ENCODE peak calls at places on chromosomes 12 and 14, in six cellular contexts. M is HCT116, A is foreskin fibroblast, X is neural crest cell, K is adrenal gland, C is DND-41. F is an unnamed sample.

GRCh38 chr12:6961278-6961694 is 9.2 kb downstream of the PHB2 start:
- DNase-seq in M (no peak), A (no peak), X (no peak), K (peak), C (no peak), F (no peak)

GRCh38 chr12:77893918-77894317 is 63.2 kb downstream of the NAV3 start:
- DNase-seq in M (peak), A (peak), X (no peak), K (peak), C (no peak), F (no peak)

GRCh38 chr12:112973016-112973711 is 5.2 kb upstream of the OAS2 start:
- DNase-seq in M (no peak), A (peak), X (no peak), K (no peak), C (no peak), F (no peak)

GRCh38 chr12:75978677-75979076 is 52.9 kb downstream of the PHLDA1 start:
- DNase-seq in M (no peak), A (no peak), X (no peak), K (no peak), C (no peak), F (no peak)

GRCh38 chr14:93527076-93527692 is 96.4 kb downstream of the UNC79 start:
- DNase-seq in M (no peak), A (no peak), X (no peak), K (peak), C (no peak), F (no peak)

GRCh38 chr14:77113644-77114043 is 15.6 kb downstream of the CIPC start:
- DNase-seq in M (no peak), A (no peak), X (no peak), K (peak), C (no peak), F (no peak)

GRCh38 chr12:82838827-82839226 is 152.1 kb downstream of the TMTC2 start:
- DNase-seq in M (no peak), A (no peak), X (no peak), K (no peak), C (no peak), F (no peak)

GRCh38 chr14:103172921-103173320 is 49.7 kb downstream of the TNFAIP2 start:
- DNase-seq in M (no peak), A (no peak), X (no peak), K (no peak), C (no peak), F (no peak)

GRCh38 chr14:64736271-64737131 is 32.3 kb downstream of the PLEKHG3 start:
- DNase-seq in M (no peak), A (no peak), X (no peak), K (no peak), C (no peak), F (peak)

GRCh38 chr14:102180248-102180998 is 40.7 kb downstream of the WDR20 start:
- DNase-seq in M (no peak), A (no peak), X (no peak), K (no peak), C (no peak), F (no peak)

GRCh38 chr12:70176290-70176689 is 66.9 kb upstream of the CNOT2 start:
- DNase-seq in M (no peak), A (no peak), X (no peak), K (no peak), C (no peak), F (no peak)

GRCh38 chr14:55712505-55712904 is 132.5 kb downstream of the KTN1 start:
- DNase-seq in M (no peak), A (no peak), X (no peak), K (peak), C (no peak), F (no peak)

GRCh38 chr14:64266206-64266605 is 28.0 kb downstream of the ESR2 start:
- DNase-seq in M (no peak), A (peak), X (no peak), K (no peak), C (peak), F (no peak)

GRCh38 chr14:98919431-98919830 is 352.6 kb downstream of the BCL11B start:
- DNase-seq in M (no peak), A (no peak), X (no peak), K (no peak), C (no peak), F (no peak)

GRCh38 chr12:49763006-49763591 is 21.7 kb downstream of the TMBIM6 start:
- DNase-seq in M (no peak), A (no peak), X (peak), K (peak), C (peak), F (no peak)

GRCh38 chr12:65300067-65300466 is 21.6 kb downstream of the MSRB3 start:
- DNase-seq in M (no peak), A (no peak), X (no peak), K (no peak), C (no peak), F (no peak)

GRCh38 chr14:103916636-103917262 is 11.5 kb upstream of the TDRD9 start:
- DNase-seq in M (no peak), A (no peak), X (no peak), K (peak), C (no peak), F (peak)

GRCh38 chr14:104972301-104973211 is 5.6 kb downstream of the AHNAK2 start:
- DNase-seq in M (peak), A (no peak), X (no peak), K (no peak), C (no peak), F (no peak)

GRCh38 chr12:100656141-100656540 is 82.7 kb downstream of the GAS2L3 start:
- DNase-seq in M (no peak), A (no peak), X (no peak), K (no peak), C (no peak), F (no peak)

GRCh38 chr12:70365398-70365647 is 767 bp upstream of the KCNMB4 start:
- DNase-seq in M (no peak), A (no peak), X (peak), K (no peak), C (no peak), F (no peak)

GRCh38 chr14:29993148-29993547 is 65.5 kb upstream of the PRKD1 start:
- DNase-seq in M (no peak), A (no peak), X (no peak), K (no peak), C (no peak), F (no peak)

GRCh38 chr14:24852312-24853060 is 197.5 kb downstream of the STXBP6 start:
- DNase-seq in M (no peak), A (no peak), X (no peak), K (no peak), C (no peak), F (no peak)

GRCh38 chr12:84607170-84607569 is 305.4 kb downstream of the SLC6A15 start:
- DNase-seq in M (no peak), A (no peak), X (no peak), K (no peak), C (no peak), F (no peak)
- TF ChIP-seq CTCF in M (no peak), A (no peak), X (no peak), K (no peak), C (no peak), F (no peak)

GRCh38 chr12:4899361-4899760 is 10.3 kb upstream of the KCNA1 start:
- DNase-seq in M (no peak), A (no peak), X (no peak), K (no peak), C (no peak), F (no peak)
- TF ChIP-seq CTCF in M (peak), A (no peak), X (peak), K (no peak), C (peak), F (peak)

GRCh38 chr12:109255377-109255776 is 53.7 kb downstream of the FOXN4 start:
- DNase-seq in M (no peak), A (peak), X (no peak), K (no peak), C (no peak), F (no peak)
- TF ChIP-seq CTCF in M (peak), A (peak), X (peak), K (no peak), C (no peak), F (peak)

DNA sequence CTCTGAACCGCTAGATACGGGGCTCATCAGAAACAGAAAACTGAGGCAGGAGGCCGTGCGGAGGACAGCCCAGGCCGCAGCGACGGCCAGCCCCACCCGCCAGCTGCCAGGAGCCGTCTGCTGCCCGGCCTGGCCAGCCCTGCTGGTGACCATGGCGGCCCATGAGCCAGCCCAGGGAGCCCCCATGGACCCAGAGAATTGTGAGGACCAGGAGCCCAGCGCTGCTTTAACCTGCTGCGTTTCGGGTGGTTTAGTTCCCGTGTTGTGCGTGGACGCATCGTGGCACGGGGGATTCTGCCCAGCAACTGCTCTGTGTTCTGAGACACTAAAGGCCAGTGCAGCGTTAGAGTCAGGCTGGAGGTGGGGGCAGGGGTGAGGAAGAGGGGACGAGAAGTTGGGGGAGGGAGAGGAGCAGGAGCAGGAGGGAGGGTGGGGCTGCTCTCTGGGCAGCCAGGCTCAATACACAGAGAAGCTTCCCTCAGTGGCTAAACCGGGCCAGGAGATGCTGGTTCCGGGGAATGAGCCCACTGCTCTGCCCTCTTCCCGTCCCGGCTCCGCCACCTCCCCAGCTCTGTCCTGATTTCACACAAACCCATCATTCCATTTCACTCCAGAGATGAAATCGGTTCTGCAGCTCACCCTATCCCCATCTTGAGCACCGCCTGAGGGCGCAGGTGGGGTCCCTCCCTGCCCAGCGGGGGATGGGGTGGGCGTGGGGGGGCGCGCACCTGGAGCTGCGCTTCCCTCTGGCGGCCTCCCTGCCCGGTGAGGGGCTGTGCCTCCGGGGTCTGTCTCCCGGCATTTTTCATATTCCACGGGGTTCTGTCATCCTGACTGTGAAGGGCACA is 44.4 kb downstream of the NOC4L start:
- DNase-seq in M (no peak), A (no peak), X (no peak), K (no peak), C (no peak), F (no peak)
- TF ChIP-seq CTCF in M (no peak), A (no peak), X (no peak), K (no peak), C (no peak), F (no peak)

GRCh38 chr12:123122649-123123048 is 28.2 kb downstream of the PITPNM2 start:
- DNase-seq in M (no peak), A (no peak), X (no peak), K (no peak), C (no peak), F (no peak)

GRCh38 chr12:123131291-123131831 is 19.5 kb downstream of the PITPNM2 start:
- DNase-seq in M (no peak), A (no peak), X (no peak), K (peak), C (no peak), F (no peak)

GRCh38 chr12:123121670-123122069 is 29.2 kb downstream of the PITPNM2 start:
- DNase-seq in M (no peak), A (no peak), X (no peak), K (no peak), C (no peak), F (no peak)

GRCh38 chr12:123129651-123130050 is 21.2 kb downstream of the PITPNM2 start:
- DNase-seq in M (no peak), A (no peak), X (no peak), K (no peak), C (no peak), F (no peak)

DNA sequence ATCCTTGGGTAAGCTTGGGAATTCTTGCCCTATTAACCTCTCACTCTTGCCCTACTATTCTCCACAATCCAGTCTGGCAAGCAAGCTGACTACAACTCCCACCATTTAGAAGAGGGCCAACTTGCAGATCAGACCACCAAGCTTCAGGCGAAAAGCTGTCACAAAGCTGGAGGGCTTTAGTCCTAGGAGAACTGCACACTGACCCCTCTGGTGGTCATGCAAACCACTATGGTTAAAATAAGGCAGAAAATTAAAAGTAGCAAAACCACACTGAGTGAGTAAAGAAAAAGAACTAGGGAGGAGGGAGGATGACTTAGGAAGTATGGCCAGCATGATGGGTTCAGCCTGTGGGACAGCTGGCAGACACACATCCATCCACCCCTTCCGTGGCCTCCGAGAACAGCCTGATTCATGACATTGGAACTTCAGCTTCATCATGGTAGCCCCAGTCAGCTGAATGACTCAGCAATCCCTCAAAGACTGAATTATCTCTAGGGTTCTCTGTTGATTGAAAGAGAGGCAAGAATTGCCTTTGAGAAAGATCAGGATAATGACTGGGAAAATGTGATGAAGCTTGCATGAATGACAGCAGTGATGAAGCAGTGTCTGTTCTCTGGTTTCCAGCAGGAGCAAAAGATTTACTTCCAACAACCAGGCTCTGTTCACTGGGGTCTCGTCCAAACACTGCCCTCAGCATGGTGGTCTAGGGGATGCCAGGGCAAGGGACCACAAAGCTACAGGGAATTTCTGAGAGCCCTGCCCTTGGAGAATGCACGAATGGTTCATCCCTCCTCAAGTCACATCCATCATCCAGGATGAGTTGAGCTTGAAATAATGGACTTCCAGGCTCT is 24.4 kb downstream of the PITPNM2 start:
- DNase-seq in M (peak), A (peak), X (no peak), K (peak), C (no peak), F (no peak)
- TF ChIP-seq CTCF in M (peak), A (peak), X (no peak), K (no peak), C (no peak), F (peak)

GRCh38 chr12:104670439-104671406 is 214.0 kb downstream of the CHST11 start:
- DNase-seq in M (peak), A (no peak), X (no peak), K (peak), C (no peak), F (no peak)

GRCh38 chr12:104669851-104670337 is 213.1 kb downstream of the CHST11 start:
- DNase-seq in M (no peak), A (no peak), X (no peak), K (peak), C (peak), F (no peak)

GRCh38 chr12:104667139-104667538 is 210.4 kb downstream of the CHST11 start:
- DNase-seq in M (no peak), A (peak), X (no peak), K (peak), C (no peak), F (no peak)

GRCh38 chr12:104668274-104668718 is 211.5 kb downstream of the CHST11 start:
- DNase-seq in M (no peak), A (peak), X (no peak), K (peak), C (no peak), F (no peak)

DNA sequence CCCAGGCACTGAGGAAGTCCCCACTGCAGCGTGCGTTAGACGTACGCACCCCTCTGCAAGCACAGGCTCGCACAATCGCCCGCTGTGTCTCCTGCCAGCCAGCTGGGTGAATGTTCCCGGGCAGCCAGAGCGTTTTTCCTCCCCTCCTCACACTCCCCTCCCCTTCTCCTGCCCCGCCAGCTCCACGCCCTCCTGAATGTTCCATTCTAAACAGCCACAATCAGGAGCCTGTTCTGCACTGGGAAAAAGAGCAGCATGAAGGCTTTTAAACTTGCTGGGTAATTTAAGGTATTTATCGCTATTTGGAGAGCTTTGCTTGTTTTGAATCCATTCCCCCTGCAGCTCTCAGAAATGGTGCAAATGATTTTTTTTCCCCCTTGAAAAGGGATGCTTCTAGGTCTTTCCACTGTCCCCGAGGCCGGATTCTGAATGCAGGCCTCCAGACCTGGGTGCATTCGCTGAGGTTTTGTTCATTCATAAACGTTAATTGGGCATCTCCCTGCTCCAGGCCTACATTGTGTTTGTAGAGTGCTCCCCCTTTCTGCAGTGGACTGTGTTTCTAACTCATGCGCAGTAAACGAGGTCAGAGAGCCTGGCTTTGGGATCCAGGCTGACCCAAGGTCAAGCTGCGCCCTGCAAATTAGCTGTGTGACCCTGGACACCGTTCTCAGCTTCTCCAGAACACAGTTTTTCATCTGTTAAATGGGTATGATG is 212.5 kb downstream of the CHST11 start:
- DNase-seq in M (no peak), A (no peak), X (peak), K (peak), C (peak), F (no peak)
- TF ChIP-seq CTCF in M (peak), A (no peak), X (peak), K (no peak), C (peak), F (peak)

DNA sequence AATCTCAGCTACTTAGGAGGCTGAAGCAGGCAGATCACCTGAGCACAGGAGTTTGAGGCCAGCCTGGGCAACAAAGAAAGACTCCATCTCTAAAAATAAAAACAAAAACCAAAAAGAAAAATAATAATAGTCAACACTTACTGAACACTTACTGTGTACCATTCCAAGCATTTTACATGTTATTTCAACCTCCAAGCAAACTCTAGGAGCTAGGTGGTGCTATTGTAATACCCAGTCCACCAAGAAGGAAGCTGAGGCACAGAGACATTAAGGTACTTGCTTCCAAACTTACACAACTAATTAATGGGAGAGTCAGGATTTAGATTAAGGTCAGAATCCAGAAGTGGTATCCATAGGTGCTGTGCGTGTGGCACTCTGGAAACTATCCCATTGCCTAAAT is 13.7 kb upstream of the OR6J1 start:
- DNase-seq in M (no peak), A (peak), X (no peak), K (no peak), C (no peak), F (no peak)
- TF ChIP-seq CTCF in M (peak), A (peak), X (no peak), K (no peak), C (peak), F (peak)

GRCh38 chr14:22123188-22123560 is 449.6 kb upstream of the OR4E1 start:
- DNase-seq in M (no peak), A (no peak), X (no peak), K (no peak), C (no peak), F (no peak)

GRCh38 chr14:22118894-22119477 is 445.4 kb upstream of the OR4E1 start:
- DNase-seq in M (no peak), A (no peak), X (no peak), K (no peak), C (no peak), F (no peak)

GRCh38 chr14:22124071-22124613 is 450.5 kb upstream of the OR4E1 start:
- DNase-seq in M (no peak), A (no peak), X (no peak), K (no peak), C (no peak), F (no peak)

GRCh38 chr14:22122227-22123187 is 448.9 kb upstream of the OR4E1 start:
- DNase-seq in M (no peak), A (no peak), X (no peak), K (no peak), C (no peak), F (no peak)
- TF ChIP-seq CTCF in M (peak), A (no peak), X (peak), K (no peak), C (peak), F (peak)